ENCODE peak calls at places on chromosomes 1 and 21, in five cellular contexts. A, R, E, M and P are unnamed samples.

GRCh38 chr1:53550201-53550741 is 91.1 kb downstream of the DMRTB1 start:
- DNase-seq in A (no peak), R (no peak), E (no peak), M (no peak), P (no peak)

GRCh38 chr1:180842052-180842451 is 70.6 kb upstream of the KIAA1614 start:
- DNase-seq in A (no peak), R (peak), E (no peak), M (no peak), P (no peak)

GRCh38 chr1:149993181-149993580 is 17.3 kb downstream of the OTUD7B start:
- DNase-seq in A (no peak), R (no peak), E (no peak), M (no peak), P (no peak)

GRCh38 chr1:188794969-188795368 is 1682.7 kb downstream of the BRINP3 start:
- DNase-seq in A (no peak), R (no peak), E (no peak), M (no peak), P (no peak)

GRCh38 chr1:36355811-36356210 is 29.9 kb downstream of the STK40 start:
- DNase-seq in A (no peak), R (no peak), E (no peak), M (no peak), P (no peak)

GRCh38 chr1:25780318-25781129 is 19.5 kb upstream of the SELENON start:
- DNase-seq in A (no peak), R (no peak), E (no peak), M (no peak), P (no peak)

GRCh38 chr1:2049517-2050481 is at the start of gene PRKCZ:
- DNase-seq in A (peak), R (no peak), E (peak), M (peak), P (peak)

GRCh38 chr1:201551877-201552731 is 13.2 kb downstream of the NAV1 start:
- DNase-seq in A (no peak), R (peak), E (no peak), M (no peak), P (no peak)

GRCh38 chr1:18823438-18823837 is 36.0 kb downstream of the TAS1R2 start:
- DNase-seq in A (no peak), R (no peak), E (no peak), M (no peak), P (no peak)

GRCh38 chr1:115338457-115338820 is 390 bp upstream of the NGF start:
- DNase-seq in A (no peak), R (no peak), E (no peak), M (no peak), P (no peak)

GRCh38 chr1:212557739-212558664 is 50.6 kb upstream of the ATF3 start:
- DNase-seq in A (peak), R (peak), E (no peak), M (no peak), P (no peak)

GRCh38 chr1:32500387-32501209 is 35.7 kb downstream of the ZBTB8B start:
- DNase-seq in A (peak), R (peak), E (peak), M (no peak), P (peak)

GRCh38 chr21:34574581-34574980 is 40.3 kb downstream of the RCAN1 start:
- DNase-seq in A (peak), R (no peak), E (no peak), M (no peak), P (no peak)

GRCh38 chr1:213989071-213989739 is 1.4 kb downstream of the PROX1 start:
- DNase-seq in A (no peak), R (no peak), E (no peak), M (no peak), P (peak)

GRCh38 chr1:58746757-58747156 is 37.1 kb downstream of the JUN start:
- DNase-seq in A (no peak), R (no peak), E (no peak), M (no peak), P (no peak)

GRCh38 chr1:58745666-58746065 is 38.2 kb downstream of the JUN start:
- DNase-seq in A (no peak), R (no peak), E (no peak), M (no peak), P (no peak)

GRCh38 chr1:58748625-58749198 is 35.1 kb downstream of the JUN start:
- DNase-seq in A (no peak), R (no peak), E (no peak), M (no peak), P (no peak)

GRCh38 chr1:58745086-58745485 is 38.8 kb downstream of the JUN start:
- DNase-seq in A (no peak), R (no peak), E (no peak), M (no peak), P (no peak)

GRCh38 chr1:58746182-58746581 is 37.7 kb downstream of the JUN start:
- DNase-seq in A (no peak), R (no peak), E (no peak), M (no peak), P (no peak)
- H3K4me3 ChIP-seq in A (no peak), R (no peak), E (no peak), M (no peak), P (no peak)

GRCh38 chr1:230224101-230224927 is 157.3 kb downstream of the GALNT2 start:
- DNase-seq in A (no peak), R (no peak), E (no peak), M (no peak), P (no peak)

GRCh38 chr1:230220478-230220877 is 153.4 kb downstream of the GALNT2 start:
- DNase-seq in A (no peak), R (no peak), E (no peak), M (no peak), P (no peak)

GRCh38 chr1:230219174-230220067 is 152.4 kb downstream of the GALNT2 start:
- DNase-seq in A (no peak), R (no peak), E (no peak), M (no peak), P (no peak)

GRCh38 chr1:230220907-230221306 is 153.9 kb downstream of the GALNT2 start:
- DNase-seq in A (no peak), R (no peak), E (no peak), M (no peak), P (no peak)

GRCh38 chr1:230222678-230223077 is 155.6 kb downstream of the GALNT2 start:
- DNase-seq in A (no peak), R (no peak), E (no peak), M (no peak), P (peak)
- H3K4me3 ChIP-seq in A (no peak), R (no peak), E (no peak), M (no peak), P (no peak)

GRCh38 chr1:111054656-111055055 is 85.2 kb downstream of the DRAM2 start:
- DNase-seq in A (no peak), R (no peak), E (no peak), M (no peak), P (no peak)
- H3K4me3 ChIP-seq in A (no peak), R (no peak), E (no peak), M (no peak), P (no peak)

GRCh38 chr1:183806650-183807049 is 1.7 kb downstream of the RGL1 start:
- DNase-seq in A (no peak), R (no peak), E (no peak), M (no peak), P (peak)
- H3K4me3 ChIP-seq in A (no peak), R (peak), E (no peak), M (peak), P (peak)

GRCh38 chr1:237340892-237341291 is 298.9 kb downstream of the RYR2 start:
- DNase-seq in A (no peak), R (no peak), E (no peak), M (no peak), P (no peak)

GRCh38 chr1:237342730-237343129 is 300.7 kb downstream of the RYR2 start:
- DNase-seq in A (no peak), R (no peak), E (no peak), M (no peak), P (no peak)

GRCh38 chr1:237341391-237341790 is 299.4 kb downstream of the RYR2 start:
- DNase-seq in A (no peak), R (no peak), E (no peak), M (no peak), P (no peak)
- H3K4me3 ChIP-seq in A (no peak), R (no peak), E (no peak), M (no peak), P (no peak)

GRCh38 chr1:220750126-220750525 is 2.0 kb downstream of the MTARC2 start:
- DNase-seq in A (no peak), R (no peak), E (no peak), M (no peak), P (no peak)

GRCh38 chr1:220751130-220751529 is 3.0 kb downstream of the MTARC2 start:
- DNase-seq in A (no peak), R (no peak), E (no peak), M (no peak), P (no peak)

GRCh38 chr1:220742520-220742919 is 5.6 kb upstream of the MTARC2 start:
- DNase-seq in A (peak), R (no peak), E (no peak), M (no peak), P (no peak)

GRCh38 chr1:220747426-220748090 is 564 bp upstream of the MTARC2 start:
- DNase-seq in A (no peak), R (no peak), E (no peak), M (no peak), P (no peak)

GRCh38 chr1:220748091-220748934 is at the start of gene MTARC2:
- DNase-seq in A (peak), R (peak), E (no peak), M (peak), P (peak)
- H3K4me3 ChIP-seq in A (peak), R (peak), E (no peak), M (peak), P (peak)

GRCh38 chr1:231757759-231758158 is 131.2 kb downstream of the DISC1 start:
- DNase-seq in A (no peak), R (no peak), E (no peak), M (no peak), P (no peak)

GRCh38 chr1:231751624-231751897 is 125.0 kb downstream of the DISC1 start:
- DNase-seq in A (no peak), R (no peak), E (no peak), M (no peak), P (no peak)

GRCh38 chr1:231753313-231753712 is 126.7 kb downstream of the DISC1 start:
- DNase-seq in A (no peak), R (no peak), E (no peak), M (no peak), P (no peak)

GRCh38 chr1:231761747-231762541 is 135.4 kb downstream of the DISC1 start:
- DNase-seq in A (no peak), R (no peak), E (no peak), M (no peak), P (no peak)

GRCh38 chr1:231757101-231757404 is 130.5 kb downstream of the DISC1 start:
- DNase-seq in A (no peak), R (no peak), E (no peak), M (no peak), P (no peak)
- H3K4me3 ChIP-seq in A (no peak), R (no peak), E (no peak), M (no peak), P (no peak)

GRCh38 chr21:43639470-43640178 is 19.7 kb downstream of the HSF2BP start:
- DNase-seq in A (no peak), R (peak), E (no peak), M (no peak), P (no peak)
- H3K4me3 ChIP-seq in A (no peak), R (no peak), E (no peak), M (no peak), P (no peak)